ENCODE peak calls at places on chromosomes 5 and 9, in four cellular contexts. A is A549, Q is HepG2, Z is K562. U is an unnamed sample.

GRCh38 chr9:86176468-86176867 is 77.1 kb upstream of the GOLM1 start:
- DNase-seq in A (peak), Q (no peak), Z (no peak), U (no peak)

GRCh38 chr9:91162311-91162710 is 199.4 kb downstream of the AUH start:
- DNase-seq in A (no peak), Q (no peak), Z (no peak), U (no peak)

GRCh38 chr5:81815318-81815717 is 64.4 kb upstream of the SSBP2 start:
- DNase-seq in A (no peak), Q (no peak), Z (no peak), U (no peak)

GRCh38 chr9:124260769-124261603 is 3.2 kb downstream of the NEK6 start:
- DNase-seq in A (peak), Q (peak), Z (no peak), U (no peak)

GRCh38 chr9:37377688-37378612 is 44.5 kb upstream of the GRHPR start:
- DNase-seq in A (no peak), Q (no peak), Z (no peak), U (no peak)

GRCh38 chr5:66807743-66808142 is 211.6 kb downstream of the MAST4 start:
- DNase-seq in A (peak), Q (peak), Z (no peak), U (no peak)

GRCh38 chr5:137186759-137187461 is 312.2 kb downstream of the SPOCK1 start:
- DNase-seq in A (no peak), Q (no peak), Z (no peak), U (no peak)

GRCh38 chr9:32378496-32378895 is 5.9 kb upstream of the ACO1 start:
- DNase-seq in A (peak), Q (peak), Z (peak), U (no peak)

GRCh38 chr9:96875460-96876142 is 21.3 kb upstream of the ZNF782 start:
- DNase-seq in A (peak), Q (peak), Z (no peak), U (peak)

GRCh38 chr5:72561407-72561972 is 54.3 kb upstream of the ZNF366 start:
- DNase-seq in A (no peak), Q (no peak), Z (peak), U (no peak)

GRCh38 chr9:15264918-15265317 is 42.1 kb downstream of the TTC39B start:
- DNase-seq in A (no peak), Q (no peak), Z (no peak), U (no peak)

GRCh38 chr5:158669275-158669674 is 430.4 kb downstream of the EBF1 start:
- DNase-seq in A (no peak), Q (no peak), Z (no peak), U (no peak)

GRCh38 chr9:75824816-75825568 is 65.5 kb upstream of the PCSK5 start:
- DNase-seq in A (no peak), Q (no peak), Z (no peak), U (no peak)

GRCh38 chr9:136619742-136620440 is 42.8 kb upstream of the EGFL7 start:
- DNase-seq in A (no peak), Q (peak), Z (no peak), U (peak)

GRCh38 chr9:9961934-9962333 is 650.9 kb downstream of the PTPRD start:
- DNase-seq in A (no peak), Q (no peak), Z (no peak), U (no peak)

GRCh38 chr5:14773588-14773987 is 98.0 kb downstream of the ANKH start:
- DNase-seq in A (no peak), Q (peak), Z (no peak), U (no peak)

GRCh38 chr9:81557957-81558791 is 131.2 kb downstream of the TLE1 start:
- DNase-seq in A (no peak), Q (no peak), Z (no peak), U (no peak)

GRCh38 chr5:15731686-15732085 is 231.7 kb downstream of the FBXL7 start:
- DNase-seq in A (no peak), Q (no peak), Z (no peak), U (no peak)

GRCh38 chr9:128094166-128094949 is 26.3 kb downstream of the SLC25A25 start:
- DNase-seq in A (peak), Q (no peak), Z (peak), U (no peak)

GRCh38 chr9:36980148-36980974 is 53.7 kb downstream of the PAX5 start:
- DNase-seq in A (peak), Q (no peak), Z (peak), U (peak)

GRCh38 chr5:82793808-82794419 is 283.3 kb downstream of the TMEM167A start:
- DNase-seq in A (peak), Q (peak), Z (peak), U (peak)

GRCh38 chr5:1106385-1107166 is 5.3 kb downstream of the SLC12A7 start:
- DNase-seq in A (no peak), Q (peak), Z (no peak), U (no peak)

GRCh38 chr9:34929506-34930102 is 28.5 kb upstream of the PHF24 start:
- DNase-seq in A (peak), Q (peak), Z (peak), U (peak)

GRCh38 chr9:85941966-85942912 is 1.3 kb downstream of the NAA35 start:
- DNase-seq in A (no peak), Q (no peak), Z (no peak), U (no peak)

GRCh38 chr5:96627792-96628191 is 34.4 kb upstream of the CAST start:
- DNase-seq in A (peak), Q (peak), Z (no peak), U (no peak)

DNA sequence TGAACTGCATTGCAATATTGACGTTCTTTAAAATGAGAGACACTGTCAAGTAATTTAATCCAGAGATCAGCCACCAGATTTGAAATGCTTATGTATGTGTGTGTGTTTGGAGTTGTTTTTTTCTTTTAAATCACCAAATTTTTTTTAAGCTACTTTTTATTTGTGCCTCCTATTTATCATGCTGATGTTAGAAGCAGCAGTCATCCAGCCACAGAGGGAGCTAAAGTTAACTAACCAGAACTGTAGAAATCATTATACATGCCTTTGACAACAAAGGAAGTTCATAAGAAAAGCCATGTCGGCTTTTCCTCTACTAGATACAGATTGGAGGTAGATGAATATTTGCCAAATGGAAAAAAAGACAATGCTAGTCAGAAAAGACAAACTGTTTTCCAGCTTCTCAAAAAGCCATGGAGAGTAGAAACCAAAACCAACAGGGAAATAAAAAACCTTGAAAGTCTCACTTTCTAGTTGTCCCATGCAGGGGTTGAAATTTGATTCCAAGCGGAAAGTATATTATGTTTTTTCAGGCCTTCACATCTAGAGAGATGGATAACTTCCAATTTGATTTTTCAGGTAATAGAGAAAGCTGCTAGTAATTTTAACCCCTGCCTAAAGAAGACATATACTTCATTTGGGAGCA is 4.5 kb downstream of the PURA start:
- DNase-seq in A (no peak), Q (no peak), Z (no peak), U (no peak)
- TF ChIP-seq PHF8 in A (no peak), Q (no peak), Z (no peak), U (no peak)

DNA sequence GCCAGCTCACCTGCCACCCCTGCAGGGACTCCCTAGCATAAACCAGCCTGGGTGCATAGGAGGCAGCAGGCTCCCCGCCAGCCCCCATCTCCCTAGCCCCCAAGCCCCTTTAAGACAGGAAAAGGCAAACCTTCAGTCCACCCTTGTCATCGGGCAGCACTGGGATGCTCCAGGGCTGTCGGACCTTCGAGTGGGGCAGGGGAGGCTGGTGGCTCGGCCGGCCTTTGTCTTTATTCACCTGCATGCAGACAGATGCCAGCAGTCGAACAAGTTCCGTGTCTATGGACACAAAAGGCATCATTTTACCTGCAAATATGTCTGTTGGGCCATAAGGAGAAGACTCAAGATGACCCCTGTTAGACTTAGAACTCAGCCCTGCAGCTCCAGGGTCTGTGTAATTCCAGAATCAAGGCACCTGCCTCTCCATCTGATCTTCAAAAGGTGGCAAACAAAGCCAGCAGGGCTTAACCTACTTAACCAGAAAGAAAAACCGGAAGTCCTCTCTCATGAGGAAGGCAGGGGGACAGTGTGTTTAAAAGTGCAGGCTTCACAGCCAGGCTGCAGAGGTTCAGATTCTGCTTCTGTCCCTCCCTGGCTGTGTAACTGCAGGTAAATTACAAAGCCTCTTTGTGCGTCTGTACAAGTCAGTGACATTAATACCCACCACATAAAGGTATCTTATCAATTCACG is 16.2 kb downstream of the ANKS6 start:
- DNase-seq in A (no peak), Q (no peak), Z (no peak), U (no peak)
- TF ChIP-seq PHF8 in A (no peak), Q (no peak), Z (no peak), U (no peak)

GRCh38 chr5:113119271-113119924 is 142.8 kb downstream of the DCP2 start:
- DNase-seq in A (no peak), Q (no peak), Z (no peak), U (no peak)
- TF ChIP-seq PHF8 in A (no peak), Q (no peak), Z (no peak), U (no peak)

GRCh38 chr9:106846847-106847246 is 16.1 kb upstream of the ZNF462 start:
- DNase-seq in A (no peak), Q (no peak), Z (no peak), U (no peak)
- TF ChIP-seq PHF8 in A (no peak), Q (no peak), Z (no peak), U (no peak)

GRCh38 chr5:116291271-116291670 is 206.4 kb downstream of the COMMD10 start:
- DNase-seq in A (no peak), Q (no peak), Z (no peak), U (no peak)
- TF ChIP-seq PHF8 in A (no peak), Q (no peak), Z (no peak), U (no peak)

DNA sequence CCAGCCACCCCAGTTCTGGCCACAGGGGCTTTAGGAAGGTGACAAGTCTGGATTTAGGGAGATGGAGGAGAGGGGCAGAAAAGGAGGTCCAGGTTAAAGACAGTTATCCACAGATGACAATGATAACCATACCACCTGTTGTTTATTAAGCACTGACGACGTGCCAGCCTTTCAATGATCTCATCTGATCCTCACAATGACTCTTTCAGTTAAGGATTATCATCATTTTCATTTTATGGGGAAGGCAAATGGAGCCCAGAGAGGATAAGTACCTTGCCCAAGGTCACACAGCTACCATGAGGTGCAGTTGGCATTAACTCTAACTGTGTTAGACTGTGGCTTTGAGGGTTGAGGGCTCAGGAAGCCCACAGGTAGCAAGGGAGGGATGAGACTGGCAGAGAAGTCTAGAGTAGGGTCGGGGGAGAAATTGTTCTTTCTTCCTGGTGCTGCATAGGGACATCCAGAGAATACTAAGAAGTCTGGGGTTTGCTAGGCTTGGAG is 21.5 kb upstream of the JADE2 start:
- DNase-seq in A (no peak), Q (peak), Z (no peak), U (no peak)
- TF ChIP-seq PHF8 in A (no peak), Q (no peak), Z (no peak), U (no peak)

GRCh38 chr9:27539479-27540441 is 10.1 kb upstream of the MOB3B start:
- DNase-seq in A (no peak), Q (peak), Z (no peak), U (no peak)

GRCh38 chr9:27542519-27542918 is 12.9 kb upstream of the MOB3B start:
- DNase-seq in A (no peak), Q (no peak), Z (no peak), U (no peak)

GRCh38 chr9:27538668-27539067 is 9.1 kb upstream of the MOB3B start:
- DNase-seq in A (no peak), Q (no peak), Z (peak), U (no peak)

GRCh38 chr9:27540537-27540936 is 10.9 kb upstream of the MOB3B start:
- DNase-seq in A (no peak), Q (no peak), Z (no peak), U (no peak)

GRCh38 chr9:27541740-27542139 is 12.1 kb upstream of the MOB3B start:
- DNase-seq in A (no peak), Q (no peak), Z (no peak), U (no peak)
- TF ChIP-seq PHF8 in A (no peak), Q (no peak), Z (no peak), U (no peak)

DNA sequence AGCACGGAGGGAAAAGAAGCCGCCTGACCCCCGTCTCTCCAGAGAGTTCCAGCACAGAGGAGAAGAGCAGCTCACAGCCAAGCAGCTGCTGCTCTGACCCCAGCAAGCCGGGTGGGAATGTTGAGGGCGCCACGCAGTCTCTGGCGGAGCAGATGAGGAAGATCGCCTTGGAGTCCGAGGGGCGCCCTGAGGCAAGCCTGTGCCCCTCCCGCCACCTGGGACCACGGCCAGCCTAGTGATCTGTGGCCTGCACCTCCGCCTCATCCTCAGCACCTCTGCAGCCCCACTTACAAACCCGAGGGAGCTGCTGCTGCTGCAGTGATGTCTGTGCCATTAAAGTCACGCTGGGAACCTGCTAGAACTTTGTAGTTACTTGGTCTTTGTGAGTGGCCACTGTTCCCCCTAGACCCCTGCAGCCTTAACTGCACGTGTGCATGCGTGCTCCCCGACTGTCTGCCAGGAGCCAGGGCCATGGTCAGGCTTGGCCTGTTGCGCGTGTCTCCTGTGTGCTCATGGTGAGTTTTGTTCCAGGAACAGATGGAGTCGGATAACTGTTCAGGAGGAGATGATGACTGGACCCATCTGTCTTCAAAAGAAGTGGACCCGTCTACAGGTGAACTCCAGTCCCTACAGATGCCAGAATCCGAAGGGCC is 12.5 kb downstream of the SQSTM1 start:
- DNase-seq in A (no peak), Q (no peak), Z (no peak), U (no peak)
- TF ChIP-seq PHF8 in A (no peak), Q (no peak), Z (no peak), U (no peak)